ENCODE peak calls at places on chromosomes 1 and 21, in six cellular contexts. U is NCI-H345, A is RCC 7860, R is GF-D8, Q is NCI-H146, J is fibroblast of pulmonary artery. W is an unnamed sample.

GRCh38 chr1:157170677-157171515 is 32.7 kb upstream of the ETV3 start:
- DNase-seq in A (peak; percentile 13), Q (peak; percentile 50), J (peak; percentile 35), R (no peak), U (peak; percentile 28), W (peak; percentile 13)

GRCh38 chr1:240804475-240804874 is 192.5 kb upstream of the GREM2 start:
- DNase-seq in R (no peak), J (peak; percentile 37), A (no peak), Q (no peak), U (no peak), W (no peak)

GRCh38 chr1:156076609-156077429 is 5.4 kb downstream of the MEX3A start:
- DNase-seq in Q (no peak), R (no peak), U (no peak), J (no peak), A (no peak), W (no peak)

GRCh38 chr1:163315773-163316374 is 5.9 kb upstream of the NUF2 start:
- DNase-seq in U (peak; percentile 21), R (no peak), J (peak; percentile 81), A (peak; percentile 13), Q (peak; percentile 34), W (peak; percentile 56)

GRCh38 chr1:169630006-169630405 is at the start of gene SELP:
- DNase-seq in R (no peak), Q (no peak), A (no peak), J (peak; percentile 50), U (no peak), W (no peak)

GRCh38 chr1:42943166-42943565 is 15.5 kb downstream of the SLC2A1 start:
- DNase-seq in R (no peak), J (no peak), A (peak; percentile 98), U (no peak), Q (no peak), W (no peak)

GRCh38 chr1:20423169-20423795 is 62.7 kb downstream of the CAMK2N1 start:
- DNase-seq in R (no peak), Q (no peak), A (no peak), U (no peak), J (no peak), W (no peak)

GRCh38 chr1:159866066-159866465 is 3.6 kb upstream of the VSIG8 start:
- DNase-seq in U (no peak), Q (no peak), R (no peak), A (no peak), J (no peak), W (no peak)

GRCh38 chr1:15417365-15417934 is 7.8 kb downstream of the EFHD2 start:
- DNase-seq in R (peak; percentile 63), Q (no peak), J (peak; percentile 35), U (no peak), A (peak; percentile 85), W (no peak)

GRCh38 chr1:39491146-39491921 is at the start of gene BMP8A:
- DNase-seq in Q (peak; percentile 85), R (no peak), U (peak; percentile 81), A (no peak), J (peak; percentile 33), W (peak; percentile 100)

GRCh38 chr21:45555251-45555556 is 13.0 kb upstream of the SLC19A1 start:
- DNase-seq in A (no peak), R (no peak), U (no peak), Q (peak; percentile 51), J (no peak), W (no peak)

GRCh38 chr1:21270086-21270689 is 20.1 kb downstream of the ECE1 start:
- DNase-seq in J (peak; percentile 69), R (peak; percentile 5), A (peak; percentile 31), Q (peak; percentile 9), U (no peak), W (no peak)

GRCh38 chr1:221913351-221913750 is 171.5 kb upstream of the DUSP10 start:
- DNase-seq in Q (no peak), A (peak; percentile 67), J (no peak), U (no peak), R (no peak), W (no peak)

GRCh38 chr1:174157157-174157806 is 2.0 kb upstream of the RABGAP1L start:
- DNase-seq in U (peak; percentile 6), A (no peak), J (no peak), R (no peak), Q (no peak), W (no peak)

GRCh38 chr1:237562247-237562823 is 328.4 kb downstream of the ZP4 start:
- DNase-seq in Q (peak; percentile 50), U (peak; percentile 81), J (peak; percentile 78), R (no peak), A (peak; percentile 73), W (peak; percentile 34)